ENCODE peak calls at places on chromosomes 3 and 15, in five cellular contexts. V, M, Q, F and P are unnamed samples.

GRCh38 chr3:5160926-5161858 is 26.3 kb upstream of the EDEM1 start:
- DNase-seq in M (no peak), F (no peak), Q (no peak), V (no peak), P (no peak)

GRCh38 chr3:177946515-177946914 is 589.7 kb upstream of the KCNMB2 start:
- DNase-seq in V (no peak), M (no peak), Q (no peak), F (no peak), P (no peak)

GRCh38 chr15:76460871-76461270 is 124.3 kb downstream of the ISL2 start:
- DNase-seq in F (no peak), Q (no peak), M (no peak), V (no peak), P (no peak)

GRCh38 chr15:45522179-45522930 is at the start of gene SLC30A4:
- DNase-seq in Q (peak; percentile 66), M (peak; percentile 50), F (peak; percentile 66), V (peak; percentile 68), P (peak; percentile 74)

GRCh38 chr3:63872135-63872924 is 8.7 kb downstream of the ATXN7 start:
- DNase-seq in F (no peak), M (no peak), Q (no peak), V (no peak), P (no peak)

GRCh38 chr3:49476563-49476962 is 6.5 kb downstream of the DAG1 start:
- DNase-seq in Q (no peak), V (no peak), F (no peak), M (no peak), P (no peak)

GRCh38 chr3:173663664-173664063 is 266.1 kb downstream of the NLGN1 start:
- DNase-seq in V (no peak), F (no peak), Q (no peak), M (no peak), P (no peak)

GRCh38 chr3:31178467-31178866 is 284.0 kb upstream of the GADL1 start:
- DNase-seq in M (no peak), Q (no peak), F (no peak), V (no peak), P (no peak)

GRCh38 chr3:194749631-194750271 is 64.1 kb downstream of the FAM43A start:
- DNase-seq in V (no peak), Q (no peak), M (no peak), F (no peak), P (no peak)

GRCh38 chr3:71210257-71211002 is 373.1 kb downstream of the FOXP1 start:
- DNase-seq in F (no peak), V (no peak), M (no peak), Q (no peak), P (no peak)

GRCh38 chr3:193885832-193886231 is 250.1 kb upstream of the HES1 start:
- DNase-seq in M (no peak), V (no peak), F (no peak), Q (no peak), P (no peak)

GRCh38 chr3:30011237-30011803 is 595.1 kb upstream of the TGFBR2 start:
- DNase-seq in M (no peak), Q (no peak), V (no peak), F (no peak), P (no peak)

GRCh38 chr3:193960485-193961172 is 175.3 kb upstream of the HES1 start:
- DNase-seq in M (no peak), F (no peak), Q (peak; percentile 67), V (no peak), P (peak; percentile 44)